ENCODE peak calls at places on chromosomes 3 and 15, in five cellular contexts. One of them, this sample, is unnamed.

GRCh38 chr15:47471020-47471419 is 246.3 kb upstream of the SEMA6D start:
- DNase-seq in mucosa of descending colon: no peak
- DNase-seq in PC-3: peak
- DNase-seq in fibroblast of the aortic adventitia: peak
- DNase-seq in endothelial cell of umbilical vein: no peak
- DNase-seq in this sample: no peak

GRCh38 chr15:72319360-72319984 is 485 bp downstream of the CELF6 start:
- DNase-seq in fibroblast of the aortic adventitia: peak
- DNase-seq in endothelial cell of umbilical vein: peak
- DNase-seq in mucosa of descending colon: peak
- DNase-seq in PC-3: peak
- DNase-seq in this sample: peak

GRCh38 chr3:50340404-50341329 is at the start of gene RASSF1:
- DNase-seq in fibroblast of the aortic adventitia: peak
- DNase-seq in endothelial cell of umbilical vein: no peak
- DNase-seq in mucosa of descending colon: peak
- DNase-seq in PC-3: no peak
- DNase-seq in this sample: peak

GRCh38 chr3:38036286-38036685 is 2.7 kb upstream of the DLEC1 start:
- DNase-seq in mucosa of descending colon: no peak
- DNase-seq in endothelial cell of umbilical vein: no peak
- DNase-seq in fibroblast of the aortic adventitia: no peak
- DNase-seq in PC-3: no peak
- DNase-seq in this sample: no peak

GRCh38 chr3:111903067-111903511 is 44.0 kb downstream of the PHLDB2 start:
- DNase-seq in PC-3: peak
- DNase-seq in endothelial cell of umbilical vein: peak
- DNase-seq in fibroblast of the aortic adventitia: peak
- DNase-seq in mucosa of descending colon: no peak
- DNase-seq in this sample: peak

GRCh38 chr3:127261925-127262324 is 25.9 kb downstream of the PRR20G start:
- DNase-seq in fibroblast of the aortic adventitia: no peak
- DNase-seq in PC-3: no peak
- DNase-seq in mucosa of descending colon: no peak
- DNase-seq in endothelial cell of umbilical vein: no peak
- DNase-seq in this sample: no peak

GRCh38 chr3:45611619-45612018 is 17.1 kb downstream of the LIMD1 start:
- DNase-seq in mucosa of descending colon: no peak
- DNase-seq in fibroblast of the aortic adventitia: no peak
- DNase-seq in PC-3: peak
- DNase-seq in endothelial cell of umbilical vein: no peak
- DNase-seq in this sample: no peak

GRCh38 chr3:43512749-43513404 is 108.9 kb downstream of the ANO10 start:
- DNase-seq in endothelial cell of umbilical vein: no peak
- DNase-seq in mucosa of descending colon: no peak
- DNase-seq in PC-3: peak
- DNase-seq in fibroblast of the aortic adventitia: no peak
- DNase-seq in this sample: peak

GRCh38 chr3:139328356-139328755 is 15.5 kb upstream of the MRPS22 start:
- DNase-seq in endothelial cell of umbilical vein: no peak
- DNase-seq in PC-3: no peak
- DNase-seq in mucosa of descending colon: no peak
- DNase-seq in fibroblast of the aortic adventitia: no peak
- DNase-seq in this sample: no peak

GRCh38 chr3:169857811-169858210 is 11.9 kb downstream of the LRRC31 start:
- DNase-seq in PC-3: no peak
- DNase-seq in endothelial cell of umbilical vein: no peak
- DNase-seq in mucosa of descending colon: no peak
- DNase-seq in fibroblast of the aortic adventitia: no peak
- DNase-seq in this sample: no peak

GRCh38 chr3:58577269-58577821 is at the start of gene FAM107A:
- DNase-seq in PC-3: peak
- DNase-seq in mucosa of descending colon: no peak
- DNase-seq in fibroblast of the aortic adventitia: peak
- DNase-seq in endothelial cell of umbilical vein: peak
- DNase-seq in this sample: peak

GRCh38 chr3:16849240-16849639 is 35.5 kb upstream of the PLCL2 start:
- DNase-seq in mucosa of descending colon: peak
- DNase-seq in PC-3: no peak
- DNase-seq in fibroblast of the aortic adventitia: peak
- DNase-seq in endothelial cell of umbilical vein: peak
- DNase-seq in this sample: no peak

GRCh38 chr3:108117245-108117644 is 26.4 kb upstream of the CD47 start:
- DNase-seq in fibroblast of the aortic adventitia: peak
- DNase-seq in endothelial cell of umbilical vein: no peak
- DNase-seq in PC-3: peak
- DNase-seq in mucosa of descending colon: no peak
- DNase-seq in this sample: peak

GRCh38 chr15:57220220-57220619 is 156.1 kb upstream of the CGNL1 start:
- DNase-seq in mucosa of descending colon: no peak
- DNase-seq in PC-3: no peak
- DNase-seq in fibroblast of the aortic adventitia: peak
- DNase-seq in endothelial cell of umbilical vein: peak
- DNase-seq in this sample: peak

GRCh38 chr3:79724206-79724605 is 43.6 kb downstream of the ROBO1 start:
- DNase-seq in mucosa of descending colon: no peak
- DNase-seq in endothelial cell of umbilical vein: no peak
- DNase-seq in PC-3: peak
- DNase-seq in fibroblast of the aortic adventitia: no peak
- DNase-seq in this sample: no peak

GRCh38 chr3:188367741-188368140 is 213.8 kb downstream of the LPP start:
- DNase-seq in mucosa of descending colon: no peak
- DNase-seq in PC-3: no peak
- DNase-seq in endothelial cell of umbilical vein: no peak
- DNase-seq in fibroblast of the aortic adventitia: peak
- DNase-seq in this sample: peak

GRCh38 chr3:188369526-188369925 is 215.6 kb downstream of the LPP start:
- DNase-seq in fibroblast of the aortic adventitia: no peak
- DNase-seq in mucosa of descending colon: no peak
- DNase-seq in endothelial cell of umbilical vein: peak
- DNase-seq in PC-3: no peak
- DNase-seq in this sample: no peak

GRCh38 chr3:188365978-188366698 is 212.2 kb downstream of the LPP start:
- DNase-seq in endothelial cell of umbilical vein: peak
- DNase-seq in PC-3: peak
- DNase-seq in fibroblast of the aortic adventitia: peak
- DNase-seq in mucosa of descending colon: no peak
- DNase-seq in this sample: no peak

GRCh38 chr3:188365184-188365583 is 211.2 kb downstream of the LPP start:
- DNase-seq in PC-3: no peak
- DNase-seq in endothelial cell of umbilical vein: peak
- DNase-seq in mucosa of descending colon: no peak
- DNase-seq in fibroblast of the aortic adventitia: no peak
- DNase-seq in this sample: no peak

DNA sequence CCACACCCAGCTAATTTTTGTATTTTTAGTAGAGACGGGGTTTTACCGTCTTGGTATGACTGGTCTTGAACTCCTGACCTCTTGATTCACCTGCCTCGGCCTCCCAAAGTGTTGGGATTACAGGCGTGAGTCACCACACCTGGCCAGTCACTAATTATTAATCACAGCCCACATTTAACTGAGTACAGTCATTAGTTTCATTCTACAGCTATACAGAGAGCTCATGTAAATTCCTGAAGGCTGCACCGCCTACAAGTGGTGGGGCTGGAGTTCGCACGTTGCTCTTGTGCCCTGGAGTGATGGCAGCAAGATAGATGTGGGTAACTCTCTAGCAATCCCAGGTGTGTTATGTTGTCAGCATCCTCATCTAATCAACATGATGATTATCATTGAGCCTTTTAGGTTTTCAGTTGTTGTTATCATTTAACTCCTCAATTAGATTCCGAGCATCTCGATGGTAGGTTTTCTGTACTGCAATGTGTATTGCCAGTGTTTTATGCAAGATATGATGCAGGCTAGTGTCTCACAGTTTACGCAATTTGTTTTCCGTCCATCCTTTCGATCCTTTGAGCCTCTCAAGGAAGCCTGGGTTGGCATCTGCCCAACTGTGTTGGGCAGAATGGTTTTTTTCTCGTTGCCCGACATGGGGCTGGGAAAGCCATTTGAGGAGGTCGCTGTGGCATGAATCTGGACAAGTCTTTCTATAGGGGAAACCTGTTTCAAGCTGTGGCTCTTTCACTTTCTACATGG is 216.3 kb downstream of the LPP start:
- DNase-seq in fibroblast of the aortic adventitia: no peak
- DNase-seq in mucosa of descending colon: no peak
- DNase-seq in PC-3: no peak
- DNase-seq in endothelial cell of umbilical vein: no peak
- DNase-seq in this sample: no peak
- TF ChIP-seq CTCF in fibroblast of the aortic adventitia: no peak
- TF ChIP-seq CTCF in mucosa of descending colon: no peak
- TF ChIP-seq CTCF in PC-3: peak
- TF ChIP-seq CTCF in endothelial cell of umbilical vein: no peak
- TF ChIP-seq CTCF in this sample: no peak

DNA sequence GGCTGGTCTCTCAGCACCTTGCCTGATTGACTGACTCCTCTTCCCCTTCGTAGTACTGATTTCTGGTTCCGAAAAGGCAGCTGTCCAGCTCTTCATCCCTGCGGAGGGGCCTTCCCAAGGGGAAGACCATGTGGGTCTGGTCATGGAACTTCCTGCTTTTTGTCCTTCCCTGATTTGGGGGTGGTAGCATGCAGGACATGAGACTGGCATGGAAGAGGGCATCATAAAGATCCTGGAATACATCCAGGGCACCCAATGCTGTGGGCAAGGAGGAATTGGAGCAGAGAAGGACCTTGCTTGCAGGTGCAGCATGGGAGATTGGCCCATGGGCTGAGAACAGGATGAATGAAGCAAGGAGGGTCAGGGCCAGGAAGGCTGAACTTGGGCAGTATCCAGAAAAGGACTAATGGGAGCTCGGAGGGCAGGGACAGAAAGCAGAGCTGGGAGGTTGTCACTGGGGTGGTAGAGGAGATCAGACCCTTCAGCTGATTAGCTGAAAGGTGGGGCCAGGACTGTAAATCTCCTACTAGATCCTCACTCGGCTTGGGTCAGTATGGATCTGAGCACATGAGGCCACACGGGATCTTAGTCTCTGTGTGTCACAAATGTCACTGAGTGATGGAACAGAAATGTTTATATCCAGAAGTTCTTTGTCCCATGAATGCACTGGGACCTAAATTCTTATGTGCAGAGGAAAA is 59.5 kb downstream of the AMOTL2 start:
- DNase-seq in endothelial cell of umbilical vein: no peak
- DNase-seq in fibroblast of the aortic adventitia: peak
- DNase-seq in PC-3: no peak
- DNase-seq in mucosa of descending colon: no peak
- DNase-seq in this sample: no peak
- H3K4me3 ChIP-seq in endothelial cell of umbilical vein: no peak
- H3K4me3 ChIP-seq in fibroblast of the aortic adventitia: no peak
- H3K4me3 ChIP-seq in PC-3: no peak
- H3K4me3 ChIP-seq in mucosa of descending colon: no peak
- H3K4me3 ChIP-seq in this sample: no peak

GRCh38 chr3:117893638-117894037 is 1141.0 kb downstream of the IGSF11 start:
- DNase-seq in fibroblast of the aortic adventitia: no peak
- DNase-seq in PC-3: peak
- DNase-seq in mucosa of descending colon: no peak
- DNase-seq in endothelial cell of umbilical vein: peak
- DNase-seq in this sample: peak

GRCh38 chr3:117892991-117893390 is 1141.7 kb downstream of the IGSF11 start:
- DNase-seq in PC-3: no peak
- DNase-seq in fibroblast of the aortic adventitia: peak
- DNase-seq in endothelial cell of umbilical vein: no peak
- DNase-seq in mucosa of descending colon: no peak
- DNase-seq in this sample: no peak

GRCh38 chr3:117903226-117903625 is 1131.4 kb downstream of the IGSF11 start:
- DNase-seq in fibroblast of the aortic adventitia: peak
- DNase-seq in PC-3: no peak
- DNase-seq in endothelial cell of umbilical vein: no peak
- DNase-seq in mucosa of descending colon: no peak
- DNase-seq in this sample: peak

DNA sequence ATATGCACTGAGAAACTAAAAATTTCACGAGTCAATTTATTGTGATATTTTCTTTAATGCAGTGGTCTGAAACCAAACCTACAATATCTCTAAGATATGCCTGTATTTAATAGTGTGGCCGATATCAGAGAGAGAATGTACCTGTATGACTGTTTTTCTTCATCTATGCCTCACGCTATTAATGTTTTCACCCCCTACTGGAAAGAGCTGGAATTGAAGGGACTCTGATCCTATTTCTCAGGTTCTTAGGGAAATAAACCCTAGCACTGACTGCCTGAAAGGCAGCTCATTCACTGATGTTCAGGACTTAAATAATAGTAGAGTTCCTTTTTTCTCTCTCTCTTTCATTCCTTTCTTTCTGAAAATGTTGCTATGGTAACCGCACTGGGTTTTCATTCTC is 1135.9 kb downstream of the IGSF11 start:
- DNase-seq in PC-3: peak
- DNase-seq in endothelial cell of umbilical vein: peak
- DNase-seq in fibroblast of the aortic adventitia: no peak
- DNase-seq in mucosa of descending colon: no peak
- DNase-seq in this sample: peak
- TF ChIP-seq CTCF in PC-3: peak
- TF ChIP-seq CTCF in endothelial cell of umbilical vein: peak
- TF ChIP-seq CTCF in fibroblast of the aortic adventitia: peak
- TF ChIP-seq CTCF in mucosa of descending colon: no peak
- TF ChIP-seq CTCF in this sample: peak

GRCh38 chr15:101244889-101245668 is 6.8 kb downstream of the CHSY1 start:
- DNase-seq in PC-3: no peak
- DNase-seq in endothelial cell of umbilical vein: no peak
- DNase-seq in mucosa of descending colon: no peak
- DNase-seq in fibroblast of the aortic adventitia: no peak
- DNase-seq in this sample: no peak

GRCh38 chr15:101242160-101242998 is 9.5 kb downstream of the CHSY1 start:
- DNase-seq in fibroblast of the aortic adventitia: peak
- DNase-seq in endothelial cell of umbilical vein: no peak
- DNase-seq in mucosa of descending colon: no peak
- DNase-seq in PC-3: no peak
- DNase-seq in this sample: peak

GRCh38 chr15:101242999-101243336 is 8.9 kb downstream of the CHSY1 start:
- DNase-seq in fibroblast of the aortic adventitia: no peak
- DNase-seq in endothelial cell of umbilical vein: peak
- DNase-seq in PC-3: no peak
- DNase-seq in mucosa of descending colon: no peak
- DNase-seq in this sample: no peak

GRCh38 chr15:101243420-101243819 is 8.4 kb downstream of the CHSY1 start:
- DNase-seq in mucosa of descending colon: no peak
- DNase-seq in fibroblast of the aortic adventitia: no peak
- DNase-seq in PC-3: no peak
- DNase-seq in endothelial cell of umbilical vein: no peak
- DNase-seq in this sample: no peak

DNA sequence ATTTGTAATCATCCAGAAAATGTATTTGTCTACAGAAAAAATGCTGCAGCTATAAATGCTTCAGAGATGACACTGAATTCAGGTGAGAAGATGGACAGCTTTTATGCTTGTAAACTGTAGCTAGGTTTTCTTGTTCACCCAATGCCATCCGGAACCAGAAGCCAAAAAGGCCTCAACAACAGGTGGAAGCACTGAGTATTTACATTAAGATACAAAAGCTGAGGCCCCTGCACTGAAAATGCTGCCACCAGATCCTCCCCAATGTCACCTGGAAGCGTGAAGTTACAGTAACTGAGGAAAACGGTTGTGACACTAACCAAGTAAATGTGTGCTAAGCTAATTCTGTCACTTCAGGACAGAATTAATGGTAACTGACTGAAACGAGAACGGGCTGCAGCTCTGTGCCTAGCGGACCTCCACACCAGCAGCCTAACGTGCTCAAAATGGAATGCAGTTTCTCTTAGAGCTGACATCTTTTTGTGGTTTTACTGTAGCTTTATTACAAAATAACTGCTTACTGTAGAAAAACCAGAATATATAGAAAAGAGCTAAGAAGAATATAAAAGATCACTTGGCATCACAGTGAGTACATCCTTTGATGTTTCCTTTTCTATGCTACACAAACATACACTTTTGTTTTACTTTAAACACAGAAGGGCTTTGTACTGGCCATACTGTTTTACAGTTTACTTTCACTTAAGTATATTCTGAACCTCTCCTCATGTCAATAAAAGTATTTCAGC is 7.6 kb downstream of the CHSY1 start:
- DNase-seq in mucosa of descending colon: no peak
- DNase-seq in PC-3: no peak
- DNase-seq in fibroblast of the aortic adventitia: no peak
- DNase-seq in endothelial cell of umbilical vein: no peak
- DNase-seq in this sample: peak
- H3K4me3 ChIP-seq in mucosa of descending colon: no peak
- H3K4me3 ChIP-seq in PC-3: no peak
- H3K4me3 ChIP-seq in fibroblast of the aortic adventitia: peak
- H3K4me3 ChIP-seq in endothelial cell of umbilical vein: no peak
- H3K4me3 ChIP-seq in this sample: peak